ENCODE peak calls at places on chromosomes 3 and 15, in eight cellular contexts. One of them, this sample, is unnamed.

GRCh38 chr15:66461917-66462316 is 35.6 kb downstream of the SNAPC5 start:
- DNase-seq in AG09309: no peak
- DNase-seq in activated CD4-positive, alpha-beta T cell treated with anti-CD3 and anti-CD28 coated beads, Interleukin-2, amount 10 ng/mL, durations not matched to agents 7 days and 5 days: no peak
- DNase-seq in NCI-H510A: no peak
- DNase-seq in epithelial cell of proximal tubule: no peak
- DNase-seq in GM03348: no peak
- DNase-seq in stimulated activated CD8-positive, alpha-beta memory T cell treated with anti-CD3 and anti-CD28 coated beads, Interleukin-2, amount 100 ng/mL, for 1 hour: no peak
- DNase-seq in HT-29: peak; percentile 78
- DNase-seq in this sample: no peak

GRCh38 chr15:62465173-62465572 is 300.1 kb upstream of the C2CD4B start:
- DNase-seq in AG09309: no peak
- DNase-seq in activated CD4-positive, alpha-beta T cell treated with anti-CD3 and anti-CD28 coated beads, Interleukin-2, amount 10 ng/mL, durations not matched to agents 7 days and 5 days: no peak
- DNase-seq in NCI-H510A: no peak
- DNase-seq in epithelial cell of proximal tubule: no peak
- DNase-seq in GM03348: peak; percentile 17
- DNase-seq in stimulated activated CD8-positive, alpha-beta memory T cell treated with anti-CD3 and anti-CD28 coated beads, Interleukin-2, amount 100 ng/mL, for 1 hour: no peak
- DNase-seq in HT-29: no peak
- DNase-seq in this sample: no peak

GRCh38 chr15:72235298-72235697 is 4.3 kb upstream of the PKM start:
- DNase-seq in AG09309: no peak
- DNase-seq in activated CD4-positive, alpha-beta T cell treated with anti-CD3 and anti-CD28 coated beads, Interleukin-2, amount 10 ng/mL, durations not matched to agents 7 days and 5 days: no peak
- DNase-seq in NCI-H510A: no peak
- DNase-seq in epithelial cell of proximal tubule: no peak
- DNase-seq in GM03348: no peak
- DNase-seq in stimulated activated CD8-positive, alpha-beta memory T cell treated with anti-CD3 and anti-CD28 coated beads, Interleukin-2, amount 100 ng/mL, for 1 hour: no peak
- DNase-seq in HT-29: no peak
- DNase-seq in this sample: no peak

GRCh38 chr3:168453623-168454022 is 357.9 kb upstream of the GOLIM4 start:
- DNase-seq in AG09309: no peak
- DNase-seq in activated CD4-positive, alpha-beta T cell treated with anti-CD3 and anti-CD28 coated beads, Interleukin-2, amount 10 ng/mL, durations not matched to agents 7 days and 5 days: no peak
- DNase-seq in NCI-H510A: no peak
- DNase-seq in epithelial cell of proximal tubule: no peak
- DNase-seq in GM03348: no peak
- DNase-seq in stimulated activated CD8-positive, alpha-beta memory T cell treated with anti-CD3 and anti-CD28 coated beads, Interleukin-2, amount 100 ng/mL, for 1 hour: no peak
- DNase-seq in HT-29: no peak
- DNase-seq in this sample: no peak

GRCh38 chr3:178159691-178160090 is 376.5 kb upstream of the KCNMB2 start:
- DNase-seq in AG09309: no peak
- DNase-seq in activated CD4-positive, alpha-beta T cell treated with anti-CD3 and anti-CD28 coated beads, Interleukin-2, amount 10 ng/mL, durations not matched to agents 7 days and 5 days: no peak
- DNase-seq in NCI-H510A: no peak
- DNase-seq in epithelial cell of proximal tubule: no peak
- DNase-seq in GM03348: no peak
- DNase-seq in stimulated activated CD8-positive, alpha-beta memory T cell treated with anti-CD3 and anti-CD28 coated beads, Interleukin-2, amount 100 ng/mL, for 1 hour: no peak
- DNase-seq in HT-29: no peak
- DNase-seq in this sample: no peak

GRCh38 chr3:10546887-10547286 is 41.5 kb upstream of the ATP2B2 start:
- DNase-seq in AG09309: no peak
- DNase-seq in activated CD4-positive, alpha-beta T cell treated with anti-CD3 and anti-CD28 coated beads, Interleukin-2, amount 10 ng/mL, durations not matched to agents 7 days and 5 days: no peak
- DNase-seq in NCI-H510A: no peak
- DNase-seq in epithelial cell of proximal tubule: no peak
- DNase-seq in GM03348: no peak
- DNase-seq in stimulated activated CD8-positive, alpha-beta memory T cell treated with anti-CD3 and anti-CD28 coated beads, Interleukin-2, amount 100 ng/mL, for 1 hour: no peak
- DNase-seq in HT-29: no peak
- DNase-seq in this sample: no peak

GRCh38 chr3:30804983-30805382 is 89.5 kb downstream of the GADL1 start:
- DNase-seq in AG09309: no peak
- DNase-seq in activated CD4-positive, alpha-beta T cell treated with anti-CD3 and anti-CD28 coated beads, Interleukin-2, amount 10 ng/mL, durations not matched to agents 7 days and 5 days: no peak
- DNase-seq in NCI-H510A: no peak
- DNase-seq in epithelial cell of proximal tubule: no peak
- DNase-seq in GM03348: no peak
- DNase-seq in stimulated activated CD8-positive, alpha-beta memory T cell treated with anti-CD3 and anti-CD28 coated beads, Interleukin-2, amount 100 ng/mL, for 1 hour: no peak
- DNase-seq in HT-29: no peak
- DNase-seq in this sample: no peak

GRCh38 chr15:42408178-42408577 is 48.9 kb downstream of the CAPN3 start:
- DNase-seq in AG09309: no peak
- DNase-seq in activated CD4-positive, alpha-beta T cell treated with anti-CD3 and anti-CD28 coated beads, Interleukin-2, amount 10 ng/mL, durations not matched to agents 7 days and 5 days: no peak
- DNase-seq in NCI-H510A: no peak
- DNase-seq in epithelial cell of proximal tubule: no peak
- DNase-seq in GM03348: no peak
- DNase-seq in stimulated activated CD8-positive, alpha-beta memory T cell treated with anti-CD3 and anti-CD28 coated beads, Interleukin-2, amount 100 ng/mL, for 1 hour: no peak
- DNase-seq in HT-29: no peak
- DNase-seq in this sample: no peak

GRCh38 chr3:12127366-12127765 is 31.3 kb downstream of the TIMP4 start:
- DNase-seq in AG09309: no peak
- DNase-seq in activated CD4-positive, alpha-beta T cell treated with anti-CD3 and anti-CD28 coated beads, Interleukin-2, amount 10 ng/mL, durations not matched to agents 7 days and 5 days: no peak
- DNase-seq in NCI-H510A: no peak
- DNase-seq in epithelial cell of proximal tubule: no peak
- DNase-seq in GM03348: no peak
- DNase-seq in stimulated activated CD8-positive, alpha-beta memory T cell treated with anti-CD3 and anti-CD28 coated beads, Interleukin-2, amount 100 ng/mL, for 1 hour: no peak
- DNase-seq in HT-29: no peak
- DNase-seq in this sample: no peak

GRCh38 chr15:45231864-45232562 is 20.0 kb upstream of the SLC28A2 start:
- DNase-seq in AG09309: no peak
- DNase-seq in activated CD4-positive, alpha-beta T cell treated with anti-CD3 and anti-CD28 coated beads, Interleukin-2, amount 10 ng/mL, durations not matched to agents 7 days and 5 days: no peak
- DNase-seq in NCI-H510A: no peak
- DNase-seq in epithelial cell of proximal tubule: no peak
- DNase-seq in GM03348: no peak
- DNase-seq in stimulated activated CD8-positive, alpha-beta memory T cell treated with anti-CD3 and anti-CD28 coated beads, Interleukin-2, amount 100 ng/mL, for 1 hour: no peak
- DNase-seq in HT-29: no peak
- DNase-seq in this sample: no peak

GRCh38 chr15:53586815-53587214 is 172.6 kb downstream of the WDR72 start:
- DNase-seq in AG09309: no peak
- DNase-seq in activated CD4-positive, alpha-beta T cell treated with anti-CD3 and anti-CD28 coated beads, Interleukin-2, amount 10 ng/mL, durations not matched to agents 7 days and 5 days: peak; percentile 7
- DNase-seq in NCI-H510A: no peak
- DNase-seq in epithelial cell of proximal tubule: peak; percentile 39
- DNase-seq in GM03348: no peak
- DNase-seq in stimulated activated CD8-positive, alpha-beta memory T cell treated with anti-CD3 and anti-CD28 coated beads, Interleukin-2, amount 100 ng/mL, for 1 hour: no peak
- DNase-seq in HT-29: peak; percentile 93
- DNase-seq in this sample: peak; percentile 70

GRCh38 chr15:64009241-64009640 is 37.0 kb downstream of the DAPK2 start:
- DNase-seq in AG09309: no peak
- DNase-seq in activated CD4-positive, alpha-beta T cell treated with anti-CD3 and anti-CD28 coated beads, Interleukin-2, amount 10 ng/mL, durations not matched to agents 7 days and 5 days: no peak
- DNase-seq in NCI-H510A: no peak
- DNase-seq in epithelial cell of proximal tubule: no peak
- DNase-seq in GM03348: peak; percentile 44
- DNase-seq in stimulated activated CD8-positive, alpha-beta memory T cell treated with anti-CD3 and anti-CD28 coated beads, Interleukin-2, amount 100 ng/mL, for 1 hour: no peak
- DNase-seq in HT-29: no peak
- DNase-seq in this sample: no peak

GRCh38 chr15:62287066-62287857 is 122.2 kb upstream of the C2CD4B start:
- DNase-seq in AG09309: no peak
- DNase-seq in activated CD4-positive, alpha-beta T cell treated with anti-CD3 and anti-CD28 coated beads, Interleukin-2, amount 10 ng/mL, durations not matched to agents 7 days and 5 days: no peak
- DNase-seq in NCI-H510A: no peak
- DNase-seq in epithelial cell of proximal tubule: no peak
- DNase-seq in GM03348: no peak
- DNase-seq in stimulated activated CD8-positive, alpha-beta memory T cell treated with anti-CD3 and anti-CD28 coated beads, Interleukin-2, amount 100 ng/mL, for 1 hour: no peak
- DNase-seq in HT-29: no peak
- DNase-seq in this sample: no peak

GRCh38 chr15:75672646-75673425 is 25.1 kb downstream of the SNX33 start:
- DNase-seq in AG09309: no peak
- DNase-seq in activated CD4-positive, alpha-beta T cell treated with anti-CD3 and anti-CD28 coated beads, Interleukin-2, amount 10 ng/mL, durations not matched to agents 7 days and 5 days: no peak
- DNase-seq in NCI-H510A: no peak
- DNase-seq in epithelial cell of proximal tubule: no peak
- DNase-seq in GM03348: peak; percentile 66
- DNase-seq in stimulated activated CD8-positive, alpha-beta memory T cell treated with anti-CD3 and anti-CD28 coated beads, Interleukin-2, amount 100 ng/mL, for 1 hour: no peak
- DNase-seq in HT-29: no peak
- DNase-seq in this sample: peak; percentile 81